ENCODE peak calls at places on chromosomes 2 and 18, in four cellular contexts. One of them, this sample, is unnamed.
A peak's percentile ranks its signal among the peaks of the same experiment; 100 is the strongest.

GRCh38 chr2:43469713-43470112 is 126.1 kb downstream of the THADA start:
- DNase-seq in 8988T: no peak
- DNase-seq in SK-N-MC: no peak
- DNase-seq in neural crest cell: no peak
- DNase-seq in this sample: no peak

GRCh38 chr2:217356795-217357194 is 496.9 kb upstream of the TNP1 start:
- DNase-seq in 8988T: no peak
- DNase-seq in SK-N-MC: no peak
- DNase-seq in neural crest cell: peak; percentile 22
- DNase-seq in this sample: peak; percentile 64

GRCh38 chr2:56224316-56224715 is 40.5 kb downstream of the CCDC85A start:
- DNase-seq in 8988T: no peak
- DNase-seq in SK-N-MC: no peak
- DNase-seq in neural crest cell: no peak
- DNase-seq in this sample: no peak

GRCh38 chr2:239137165-239137889 is 263.5 kb downstream of the HDAC4 start:
- DNase-seq in 8988T: no peak
- DNase-seq in SK-N-MC: no peak
- DNase-seq in neural crest cell: no peak
- DNase-seq in this sample: no peak

GRCh38 chr2:236852977-236853374 is 232.7 kb upstream of the COPS8 start:
- DNase-seq in 8988T: no peak
- DNase-seq in SK-N-MC: no peak
- DNase-seq in neural crest cell: no peak
- DNase-seq in this sample: no peak

GRCh38 chr2:67872481-67872880 is 190.3 kb downstream of the C1D start:
- DNase-seq in 8988T: no peak
- DNase-seq in SK-N-MC: no peak
- DNase-seq in neural crest cell: no peak
- DNase-seq in this sample: no peak

GRCh38 chr2:32289165-32290054 is 11.7 kb downstream of the YIPF4 start:
- DNase-seq in 8988T: no peak
- DNase-seq in SK-N-MC: no peak
- DNase-seq in neural crest cell: no peak
- DNase-seq in this sample: no peak

GRCh38 chr2:1451451-1451850 is 38.2 kb downstream of the TPO start:
- DNase-seq in 8988T: no peak
- DNase-seq in SK-N-MC: no peak
- DNase-seq in neural crest cell: no peak
- DNase-seq in this sample: no peak

GRCh38 chr2:146457221-146457620 is 1387.6 kb upstream of the ACVR2A start:
- DNase-seq in 8988T: no peak
- DNase-seq in SK-N-MC: no peak
- DNase-seq in neural crest cell: no peak
- DNase-seq in this sample: no peak

GRCh38 chr2:44333994-44334393 is 27.3 kb downstream of the PREPL start:
- DNase-seq in 8988T: no peak
- DNase-seq in SK-N-MC: no peak
- DNase-seq in neural crest cell: no peak
- DNase-seq in this sample: no peak

GRCh38 chr2:206274434-206275273 is at the start of gene ZDBF2:
- DNase-seq in 8988T: peak; percentile 74
- DNase-seq in SK-N-MC: no peak
- DNase-seq in neural crest cell: peak; percentile 67
- DNase-seq in this sample: no peak

GRCh38 chr2:8172661-8173060 is 509.2 kb upstream of the ID2 start:
- DNase-seq in 8988T: no peak
- DNase-seq in SK-N-MC: no peak
- DNase-seq in neural crest cell: no peak
- DNase-seq in this sample: no peak

GRCh38 chr2:148455791-148456190 is 188.8 kb upstream of the EPC2 start:
- DNase-seq in 8988T: no peak
- DNase-seq in SK-N-MC: no peak
- DNase-seq in neural crest cell: no peak
- DNase-seq in this sample: no peak

GRCh38 chr2:25276569-25277465 is 64.9 kb downstream of the DNMT3A start:
- DNase-seq in 8988T: peak; percentile 90
- DNase-seq in SK-N-MC: no peak
- DNase-seq in neural crest cell: peak; percentile 70
- DNase-seq in this sample: no peak

GRCh38 chr2:55511508-55512124 is 7.9 kb upstream of the CFAP36 start:
- DNase-seq in 8988T: no peak
- DNase-seq in SK-N-MC: no peak
- DNase-seq in neural crest cell: peak; percentile 23
- DNase-seq in this sample: no peak

GRCh38 chr2:141109633-141110032 is 1021.2 kb downstream of the LRP1B start:
- DNase-seq in 8988T: no peak
- DNase-seq in SK-N-MC: no peak
- DNase-seq in neural crest cell: no peak
- DNase-seq in this sample: no peak

GRCh38 chr2:177465400-177466138 is 73.0 kb downstream of the AGPS start:
- DNase-seq in 8988T: no peak
- DNase-seq in SK-N-MC: no peak
- DNase-seq in neural crest cell: no peak
- DNase-seq in this sample: no peak

GRCh38 chr2:182541268-182541667 is 114.4 kb upstream of the PDE1A start:
- DNase-seq in 8988T: no peak
- DNase-seq in SK-N-MC: no peak
- DNase-seq in neural crest cell: no peak
- DNase-seq in this sample: no peak

GRCh38 chr2:219452361-219453317 is 18.0 kb downstream of the SPEG start:
- DNase-seq in 8988T: peak; percentile 98
- DNase-seq in SK-N-MC: no peak
- DNase-seq in neural crest cell: no peak
- DNase-seq in this sample: peak; percentile 16

GRCh38 chr2:217825469-217826235 is 177.1 kb downstream of the TNS1 start:
- DNase-seq in 8988T: no peak
- DNase-seq in SK-N-MC: no peak
- DNase-seq in neural crest cell: no peak
- DNase-seq in this sample: no peak

GRCh38 chr2:241615041-241615440 is 21.9 kb downstream of the THAP4 start:
- DNase-seq in 8988T: no peak
- DNase-seq in SK-N-MC: no peak
- DNase-seq in neural crest cell: no peak
- DNase-seq in this sample: no peak

GRCh38 chr18:44079602-44080001 is 601.1 kb upstream of the SETBP1 start:
- DNase-seq in 8988T: no peak
- DNase-seq in SK-N-MC: no peak
- DNase-seq in neural crest cell: no peak
- DNase-seq in this sample: no peak

GRCh38 chr2:238513346-238513745 is 86.6 kb downstream of the ASB1 start:
- DNase-seq in 8988T: peak; percentile 58
- DNase-seq in SK-N-MC: peak; percentile 8
- DNase-seq in neural crest cell: peak; percentile 46
- DNase-seq in this sample: no peak

This sample was measured in hippocampal formation.